ENCODE peak calls at places on chromosomes 3 and 15, in ten cellular contexts. One of them, this sample, is unnamed.

GRCh38 chr15:76986743-76987142 is 8.2 kb upstream of the PSTPIP1 start:
- DNase-seq in body of pancreas: peak
- DNase-seq in DND-41: no peak
- DNase-seq in neural progenitor cell: no peak
- DNase-seq in gastrocnemius medialis: no peak
- DNase-seq in lung: no peak
- DNase-seq in astrocyte of the spinal cord: no peak
- DNase-seq in PC-3: no peak
- DNase-seq in ovary: no peak
- DNase-seq in suprapubic skin: peak
- DNase-seq in this sample: no peak

GRCh38 chr3:156816091-156816793 is 9.9 kb upstream of the LEKR1 start:
- DNase-seq in suprapubic skin: peak
- DNase-seq in PC-3: peak
- DNase-seq in neural progenitor cell: peak
- DNase-seq in DND-41: no peak
- DNase-seq in astrocyte of the spinal cord: peak
- DNase-seq in lung: peak
- DNase-seq in gastrocnemius medialis: peak
- DNase-seq in body of pancreas: peak
- DNase-seq in ovary: peak
- DNase-seq in this sample: no peak

GRCh38 chr3:103403191-103403590 is 968.4 kb downstream of the ZPLD1 start:
- DNase-seq in PC-3: no peak
- DNase-seq in ovary: no peak
- DNase-seq in gastrocnemius medialis: no peak
- DNase-seq in suprapubic skin: no peak
- DNase-seq in body of pancreas: no peak
- DNase-seq in DND-41: no peak
- DNase-seq in astrocyte of the spinal cord: no peak
- DNase-seq in neural progenitor cell: peak
- DNase-seq in lung: no peak
- DNase-seq in this sample: no peak

GRCh38 chr3:162302983-162303624 is 806.5 kb downstream of the OTOL1 start:
- DNase-seq in DND-41: no peak
- DNase-seq in neural progenitor cell: no peak
- DNase-seq in body of pancreas: no peak
- DNase-seq in PC-3: no peak
- DNase-seq in astrocyte of the spinal cord: peak
- DNase-seq in ovary: no peak
- DNase-seq in suprapubic skin: no peak
- DNase-seq in gastrocnemius medialis: no peak
- DNase-seq in lung: no peak
- DNase-seq in this sample: no peak

GRCh38 chr3:40763812-40764211 is 239.1 kb downstream of the ZNF621 start:
- DNase-seq in ovary: no peak
- DNase-seq in suprapubic skin: no peak
- DNase-seq in gastrocnemius medialis: no peak
- DNase-seq in astrocyte of the spinal cord: no peak
- DNase-seq in lung: no peak
- DNase-seq in neural progenitor cell: no peak
- DNase-seq in DND-41: no peak
- DNase-seq in body of pancreas: no peak
- DNase-seq in PC-3: no peak
- DNase-seq in this sample: no peak

GRCh38 chr3:31232049-31233040 is 300.4 kb upstream of the STT3B start:
- DNase-seq in suprapubic skin: no peak
- DNase-seq in neural progenitor cell: no peak
- DNase-seq in gastrocnemius medialis: peak
- DNase-seq in astrocyte of the spinal cord: no peak
- DNase-seq in ovary: no peak
- DNase-seq in lung: peak
- DNase-seq in PC-3: no peak
- DNase-seq in DND-41: no peak
- DNase-seq in body of pancreas: no peak
- DNase-seq in this sample: no peak

GRCh38 chr15:25862087-25862468 is 1.0 kb downstream of the ATP10A start:
- DNase-seq in lung: no peak
- DNase-seq in ovary: no peak
- DNase-seq in astrocyte of the spinal cord: no peak
- DNase-seq in PC-3: no peak
- DNase-seq in suprapubic skin: no peak
- DNase-seq in DND-41: no peak
- DNase-seq in body of pancreas: no peak
- DNase-seq in gastrocnemius medialis: no peak
- DNase-seq in neural progenitor cell: no peak
- DNase-seq in this sample: no peak

GRCh38 chr3:124887996-124888298 is 782 bp upstream of the ITGB5 start:
- DNase-seq in PC-3: no peak
- DNase-seq in body of pancreas: no peak
- DNase-seq in ovary: no peak
- DNase-seq in lung: no peak
- DNase-seq in astrocyte of the spinal cord: no peak
- DNase-seq in neural progenitor cell: no peak
- DNase-seq in DND-41: no peak
- DNase-seq in gastrocnemius medialis: no peak
- DNase-seq in suprapubic skin: no peak
- DNase-seq in this sample: no peak

GRCh38 chr15:58546635-58547627 is 115.1 kb downstream of the LIPC start:
- DNase-seq in body of pancreas: peak
- DNase-seq in suprapubic skin: no peak
- DNase-seq in ovary: peak
- DNase-seq in lung: peak
- DNase-seq in DND-41: no peak
- DNase-seq in neural progenitor cell: no peak
- DNase-seq in gastrocnemius medialis: peak
- DNase-seq in PC-3: peak
- DNase-seq in astrocyte of the spinal cord: peak
- DNase-seq in this sample: peak

GRCh38 chr15:25787855-25788521 is 75.1 kb downstream of the ATP10A start:
- DNase-seq in DND-41: no peak
- DNase-seq in astrocyte of the spinal cord: no peak
- DNase-seq in lung: peak
- DNase-seq in body of pancreas: no peak
- DNase-seq in suprapubic skin: peak
- DNase-seq in PC-3: peak
- DNase-seq in gastrocnemius medialis: no peak
- DNase-seq in neural progenitor cell: no peak
- DNase-seq in ovary: no peak
- DNase-seq in this sample: no peak

GRCh38 chr15:63908986-63909385 is 75.2 kb upstream of the HERC1 start:
- DNase-seq in lung: no peak
- DNase-seq in gastrocnemius medialis: no peak
- DNase-seq in PC-3: peak
- DNase-seq in ovary: no peak
- DNase-seq in DND-41: no peak
- DNase-seq in body of pancreas: no peak
- DNase-seq in neural progenitor cell: no peak
- DNase-seq in suprapubic skin: no peak
- DNase-seq in astrocyte of the spinal cord: no peak
- DNase-seq in this sample: no peak

GRCh38 chr3:60017631-60018030 is 967.8 kb upstream of the CFAP20DC start:
- DNase-seq in astrocyte of the spinal cord: peak
- DNase-seq in ovary: no peak
- DNase-seq in DND-41: peak
- DNase-seq in neural progenitor cell: no peak
- DNase-seq in suprapubic skin: no peak
- DNase-seq in lung: no peak
- DNase-seq in gastrocnemius medialis: no peak
- DNase-seq in PC-3: peak
- DNase-seq in body of pancreas: no peak
- DNase-seq in this sample: peak

GRCh38 chr3:54853573-54854404 is 74.1 kb downstream of the LRTM1 start:
- DNase-seq in PC-3: peak
- DNase-seq in ovary: peak
- DNase-seq in gastrocnemius medialis: peak
- DNase-seq in neural progenitor cell: peak
- DNase-seq in body of pancreas: peak
- DNase-seq in suprapubic skin: peak
- DNase-seq in astrocyte of the spinal cord: peak
- DNase-seq in DND-41: peak
- DNase-seq in lung: peak
- DNase-seq in this sample: peak

GRCh38 chr3:115855911-115856310 is 232.6 kb downstream of the GAP43 start:
- DNase-seq in body of pancreas: no peak
- DNase-seq in gastrocnemius medialis: no peak
- DNase-seq in suprapubic skin: no peak
- DNase-seq in PC-3: peak
- DNase-seq in neural progenitor cell: no peak
- DNase-seq in astrocyte of the spinal cord: peak
- DNase-seq in DND-41: no peak
- DNase-seq in ovary: no peak
- DNase-seq in lung: no peak
- DNase-seq in this sample: no peak

GRCh38 chr3:29605845-29606244 is 325.0 kb downstream of the RBMS3 start:
- DNase-seq in PC-3: peak
- DNase-seq in astrocyte of the spinal cord: peak
- DNase-seq in ovary: no peak
- DNase-seq in lung: no peak
- DNase-seq in body of pancreas: no peak
- DNase-seq in DND-41: no peak
- DNase-seq in suprapubic skin: no peak
- DNase-seq in neural progenitor cell: no peak
- DNase-seq in gastrocnemius medialis: no peak
- DNase-seq in this sample: no peak

GRCh38 chr3:7978104-7978457 is 523.5 kb upstream of the LMCD1 start:
- DNase-seq in neural progenitor cell: peak
- DNase-seq in astrocyte of the spinal cord: no peak
- DNase-seq in suprapubic skin: no peak
- DNase-seq in ovary: no peak
- DNase-seq in lung: no peak
- DNase-seq in PC-3: no peak
- DNase-seq in DND-41: no peak
- DNase-seq in body of pancreas: no peak
- DNase-seq in gastrocnemius medialis: no peak
- DNase-seq in this sample: no peak

GRCh38 chr3:148789156-148789555 is 38.5 kb upstream of the CPB1 start:
- DNase-seq in gastrocnemius medialis: no peak
- DNase-seq in suprapubic skin: no peak
- DNase-seq in astrocyte of the spinal cord: peak
- DNase-seq in DND-41: no peak
- DNase-seq in body of pancreas: no peak
- DNase-seq in ovary: no peak
- DNase-seq in neural progenitor cell: no peak
- DNase-seq in lung: no peak
- DNase-seq in PC-3: no peak
- DNase-seq in this sample: peak

GRCh38 chr3:80097674-80098073 is 329.9 kb upstream of the ROBO1 start:
- DNase-seq in PC-3: peak
- DNase-seq in ovary: no peak
- DNase-seq in gastrocnemius medialis: no peak
- DNase-seq in astrocyte of the spinal cord: no peak
- DNase-seq in DND-41: no peak
- DNase-seq in neural progenitor cell: no peak
- DNase-seq in body of pancreas: no peak
- DNase-seq in suprapubic skin: no peak
- DNase-seq in lung: no peak
- DNase-seq in this sample: no peak
- TF ChIP-seq CTCF in PC-3: no peak
- TF ChIP-seq CTCF in ovary: no peak
- TF ChIP-seq CTCF in gastrocnemius medialis: no peak
- TF ChIP-seq CTCF in astrocyte of the spinal cord: no peak
- TF ChIP-seq CTCF in DND-41: no peak
- TF ChIP-seq CTCF in neural progenitor cell: no peak
- TF ChIP-seq CTCF in body of pancreas: no peak
- TF ChIP-seq CTCF in suprapubic skin: no peak
- TF ChIP-seq CTCF in lung: no peak
- TF ChIP-seq CTCF in this sample: no peak

DNA sequence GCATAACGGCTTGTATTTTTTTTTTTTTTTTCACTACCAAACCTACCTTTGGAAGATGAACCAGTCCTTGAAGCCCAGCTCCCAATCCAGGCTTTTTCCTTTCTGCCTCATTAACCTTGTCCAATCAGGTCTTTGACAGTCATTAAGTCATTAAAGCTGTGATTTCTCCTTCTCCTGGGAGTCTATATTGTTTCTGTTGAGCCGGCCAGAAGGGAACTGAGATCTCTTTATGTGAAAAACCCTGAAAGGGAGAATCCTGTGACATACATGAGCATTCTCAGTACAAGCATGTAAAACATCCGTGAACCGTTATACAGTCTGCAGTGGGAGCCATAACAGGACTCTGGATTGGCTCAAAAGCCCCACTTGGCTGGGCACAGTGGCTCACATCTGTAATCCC is 40.0 kb downstream of the ZNF589 start:
- DNase-seq in lung: no peak
- DNase-seq in suprapubic skin: no peak
- DNase-seq in DND-41: no peak
- DNase-seq in PC-3: no peak
- DNase-seq in gastrocnemius medialis: no peak
- DNase-seq in neural progenitor cell: no peak
- DNase-seq in ovary: no peak
- DNase-seq in astrocyte of the spinal cord: no peak
- DNase-seq in body of pancreas: no peak
- DNase-seq in this sample: no peak
- H3K4me3 ChIP-seq in lung: no peak
- H3K4me3 ChIP-seq in suprapubic skin: no peak
- H3K4me3 ChIP-seq in DND-41: no peak
- H3K4me3 ChIP-seq in PC-3: no peak
- H3K4me3 ChIP-seq in gastrocnemius medialis: no peak
- H3K4me3 ChIP-seq in neural progenitor cell: no peak
- H3K4me3 ChIP-seq in ovary: no peak
- H3K4me3 ChIP-seq in astrocyte of the spinal cord: no peak
- H3K4me3 ChIP-seq in body of pancreas: no peak
- H3K4me3 ChIP-seq in this sample: no peak

GRCh38 chr3:141793476-141794260 is 30.5 kb downstream of the GRK7 start:
- DNase-seq in PC-3: no peak
- DNase-seq in astrocyte of the spinal cord: no peak
- DNase-seq in DND-41: no peak
- DNase-seq in body of pancreas: no peak
- DNase-seq in ovary: no peak
- DNase-seq in gastrocnemius medialis: no peak
- DNase-seq in neural progenitor cell: peak
- DNase-seq in suprapubic skin: no peak
- DNase-seq in lung: no peak
- DNase-seq in this sample: no peak
- TF ChIP-seq CTCF in PC-3: no peak
- TF ChIP-seq CTCF in astrocyte of the spinal cord: no peak
- TF ChIP-seq CTCF in DND-41: no peak
- TF ChIP-seq CTCF in body of pancreas: no peak
- TF ChIP-seq CTCF in ovary: no peak
- TF ChIP-seq CTCF in gastrocnemius medialis: no peak
- TF ChIP-seq CTCF in neural progenitor cell: peak
- TF ChIP-seq CTCF in suprapubic skin: no peak
- TF ChIP-seq CTCF in lung: no peak
- TF ChIP-seq CTCF in this sample: peak

DNA sequence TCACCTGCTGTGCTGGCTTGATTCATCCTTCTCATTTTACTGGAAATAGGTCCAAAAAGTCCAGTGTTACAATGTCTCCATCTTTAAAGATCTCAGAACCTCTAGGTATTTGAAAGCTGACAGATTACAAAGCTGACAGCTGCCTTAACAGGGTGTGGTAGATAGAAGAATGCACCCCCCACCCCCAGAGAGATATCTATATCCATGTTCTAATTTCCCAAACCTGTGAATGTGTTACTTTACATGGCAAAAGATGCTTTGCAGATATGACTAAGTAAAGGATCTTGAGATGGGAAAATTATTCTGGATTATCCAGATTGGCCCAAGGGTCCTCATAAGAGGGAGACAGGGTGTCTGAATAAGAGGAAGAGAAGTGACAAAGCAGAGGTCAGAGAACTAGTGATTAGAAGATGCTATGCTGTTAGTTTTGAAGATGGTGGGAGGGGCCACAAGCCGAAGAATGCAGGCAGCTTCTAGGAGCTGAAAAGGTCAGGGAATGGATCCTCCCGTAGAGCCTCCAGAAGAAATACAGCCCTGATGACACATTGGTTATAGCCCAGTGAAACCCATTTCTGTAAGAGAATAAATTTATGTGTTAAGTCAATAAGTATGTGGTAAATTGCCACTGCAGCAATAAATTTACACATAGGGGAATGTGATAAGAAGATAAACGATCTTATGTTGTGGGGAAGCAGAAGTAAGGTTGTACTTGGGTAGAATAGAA is 21.5 kb upstream of the FSTL1 start:
- DNase-seq in body of pancreas: no peak
- DNase-seq in DND-41: no peak
- DNase-seq in PC-3: no peak
- DNase-seq in lung: no peak
- DNase-seq in neural progenitor cell: no peak
- DNase-seq in gastrocnemius medialis: no peak
- DNase-seq in ovary: no peak
- DNase-seq in astrocyte of the spinal cord: no peak
- DNase-seq in suprapubic skin: no peak
- DNase-seq in this sample: no peak
- H3K4me3 ChIP-seq in body of pancreas: no peak
- H3K4me3 ChIP-seq in DND-41: no peak
- H3K4me3 ChIP-seq in PC-3: no peak
- H3K4me3 ChIP-seq in lung: no peak
- H3K4me3 ChIP-seq in neural progenitor cell: no peak
- H3K4me3 ChIP-seq in gastrocnemius medialis: no peak
- H3K4me3 ChIP-seq in ovary: no peak
- H3K4me3 ChIP-seq in astrocyte of the spinal cord: no peak
- H3K4me3 ChIP-seq in suprapubic skin: no peak
- H3K4me3 ChIP-seq in this sample: no peak

This sample was measured in retinal pigment epithelial cell.